ENCODE peak calls at places on chromosomes 7 and 10, in nine cellular contexts. H is amniotic stem cell, S is transverse colon, V is RPMI7951, R is GM23338, N is gastrocnemius medialis, P is HS-27A, C is Right ventricle myocardium inferior, O is NB4. X is an unnamed sample.

GRCh38 chr10:91682912-91683311 is 50.0 kb upstream of the PPP1R3C start:
- DNase-seq in H (no peak), S (no peak), V (no peak), R (no peak), N (no peak), P (no peak), C (no peak), O (no peak), X (no peak)

GRCh38 chr7:45625067-45625466 is 50.9 kb downstream of the ADCY1 start:
- DNase-seq in H (no peak), S (no peak), V (no peak), R (no peak), N (no peak), P (no peak), C (no peak), O (no peak), X (no peak)

GRCh38 chr7:152571031-152571430 is 104.9 kb downstream of the XRCC2 start:
- DNase-seq in H (no peak), S (no peak), V (no peak), R (no peak), N (no peak), P (no peak), C (no peak), O (no peak), X (no peak)

GRCh38 chr7:117816727-117817126 is 56.5 kb downstream of the CTTNBP2 start:
- DNase-seq in H (no peak), S (no peak), V (no peak), R (no peak), N (no peak), P (no peak), C (no peak), O (no peak), X (no peak)

GRCh38 chr10:78756604-78757442 is 311.9 kb upstream of the ZMIZ1 start:
- DNase-seq in H (peak), S (peak), V (peak), R (no peak), N (peak), P (no peak), C (peak), O (peak), X (peak)

GRCh38 chr7:91566333-91566732 is 302.1 kb downstream of the FZD1 start:
- DNase-seq in H (no peak), S (no peak), V (no peak), R (no peak), N (no peak), P (no peak), C (no peak), O (no peak), X (no peak)

GRCh38 chr7:111711426-111712065 is 149.3 kb upstream of the IMMP2L start:
- DNase-seq in H (no peak), S (no peak), V (no peak), R (no peak), N (no peak), P (no peak), C (no peak), O (no peak), X (no peak)

GRCh38 chr7:131655866-131656265 is 99.4 kb upstream of the PODXL start:
- DNase-seq in H (no peak), S (no peak), V (no peak), R (no peak), N (no peak), P (no peak), C (peak), O (no peak), X (no peak)

GRCh38 chr7:130440527-130441365 is at the start of gene CEP41:
- DNase-seq in H (peak), S (peak), V (peak), R (peak), N (peak), P (peak), C (peak), O (peak), X (peak)

GRCh38 chr10:37734971-37735370 is 122.4 kb downstream of the ZNF248 start:
- DNase-seq in H (no peak), S (no peak), V (peak), R (no peak), N (no peak), P (peak), C (no peak), O (peak), X (no peak)

GRCh38 chr10:17022898-17023297 is 106.7 kb downstream of the CUBN start:
- DNase-seq in H (no peak), S (no peak), V (peak), R (peak), N (no peak), P (no peak), C (no peak), O (no peak), X (no peak)

GRCh38 chr7:75054744-75055527 is 18.7 kb downstream of the RCC1L start:
- DNase-seq in H (peak), S (no peak), V (peak), R (no peak), N (peak), P (no peak), C (no peak), O (no peak), X (no peak)

GRCh38 chr7:40401406-40401805 is 266.6 kb downstream of the SUGCT start:
- DNase-seq in H (no peak), S (no peak), V (no peak), R (no peak), N (no peak), P (no peak), C (no peak), O (no peak), X (no peak)

GRCh38 chr7:18580945-18581344 is 85.4 kb downstream of the HDAC9 start:
- DNase-seq in H (no peak), S (no peak), V (no peak), R (no peak), N (no peak), P (no peak), C (no peak), O (no peak), X (no peak)

GRCh38 chr7:80134536-80135305 is at the start of gene GNAI1:
- DNase-seq in H (peak), S (peak), V (peak), R (peak), N (peak), P (no peak), C (peak), O (peak), X (peak)

GRCh38 chr7:144468990-144469732 is 65.7 kb upstream of the NOBOX start:
- DNase-seq in H (no peak), S (no peak), V (no peak), R (no peak), N (no peak), P (no peak), C (no peak), O (no peak), X (no peak)